ENCODE peak calls at places on chromosome 16, in seven cellular contexts. C is heart left ventricle, H is transverse colon, T is endothelial cell of umbilical vein, D is thyroid gland, M is adrenal gland, S is A549. K is an unnamed sample.

GRCh38 chr16:77877712-77878111 is 89.3 kb downstream of the VAT1L start:
- DNase-seq in S (peak), D (no peak), C (no peak), M (peak), H (no peak), T (peak), K (no peak)

GRCh38 chr16:78198299-78198698 is 98.8 kb downstream of the WWOX start:
- DNase-seq in S (no peak), H (no peak), C (no peak), D (no peak), T (no peak), M (no peak), K (no peak)

GRCh38 chr16:30063893-30064745 is 1.4 kb upstream of the ALDOA start:
- DNase-seq in S (peak), T (peak), C (peak), D (peak), M (peak), H (peak), K (peak)

GRCh38 chr16:49756971-49757743 is 98.8 kb downstream of the ZNF423 start:
- DNase-seq in M (no peak), T (peak), H (no peak), S (no peak), C (no peak), D (no peak), K (no peak)

GRCh38 chr16:50208460-50208931 is 55.4 kb downstream of the TENT4B start:
- DNase-seq in C (no peak), T (peak), H (no peak), D (no peak), M (no peak), S (no peak), K (no peak)

GRCh38 chr16:81537721-81538561 is 93.3 kb downstream of the CMIP start:
- DNase-seq in S (no peak), H (no peak), C (no peak), T (no peak), D (no peak), M (no peak), K (no peak)

GRCh38 chr16:80931985-80932720 is 74.5 kb downstream of the CMC2 start:
- DNase-seq in H (peak), D (peak), C (peak), M (peak), S (peak), T (peak), K (peak)

GRCh38 chr16:23131841-23132576 is 17.2 kb downstream of the USP31 start:
- DNase-seq in M (no peak), H (no peak), S (no peak), T (peak), D (no peak), C (no peak), K (no peak)

GRCh38 chr16:88374736-88375135 is 8.0 kb upstream of the ZNF469 start:
- DNase-seq in C (peak), M (no peak), D (no peak), T (no peak), S (no peak), H (no peak), K (no peak)

GRCh38 chr16:78967948-78968347 is 632.6 kb downstream of the MAF start:
- DNase-seq in C (no peak), S (no peak), T (no peak), M (no peak), H (no peak), D (no peak), K (no peak)

GRCh38 chr16:12062343-12063003 is 85.9 kb downstream of the SNX29 start:
- DNase-seq in H (peak), D (peak), S (no peak), T (peak), C (peak), M (peak), K (peak)

GRCh38 chr16:82082543-82083244 is 47.6 kb downstream of the HSD17B2 start:
- DNase-seq in C (no peak), S (no peak), M (no peak), D (no peak), H (no peak), T (peak), K (no peak)

GRCh38 chr16:15857779-15858560 is 1.1 kb upstream of the MYH11 start:
- DNase-seq in M (peak), T (peak), H (peak), S (peak), C (peak), D (peak), K (peak)

GRCh38 chr16:56245197-56245596 is 53.9 kb downstream of the GNAO1 start:
- DNase-seq in T (no peak), S (no peak), M (no peak), H (no peak), D (no peak), C (no peak), K (no peak)

GRCh38 chr16:11781773-11782172 is 15.3 kb downstream of the ZC3H7A start:
- DNase-seq in H (no peak), C (no peak), T (peak), D (no peak), M (no peak), S (no peak), K (no peak)

GRCh38 chr16:5460701-5461100 is 363.1 kb upstream of the EEF2KMT start:
- DNase-seq in M (no peak), T (no peak), S (no peak), C (no peak), H (no peak), D (no peak), K (no peak)

GRCh38 chr16:11303405-11304138 is 22.4 kb upstream of the PRM1 start:
- DNase-seq in M (no peak), D (peak), C (no peak), S (no peak), T (peak), H (no peak), K (peak)

GRCh38 chr16:20874088-20874581 is 26.0 kb downstream of the DCUN1D3 start:
- DNase-seq in H (no peak), M (no peak), T (no peak), S (no peak), D (no peak), C (no peak), K (no peak)

DNA sequence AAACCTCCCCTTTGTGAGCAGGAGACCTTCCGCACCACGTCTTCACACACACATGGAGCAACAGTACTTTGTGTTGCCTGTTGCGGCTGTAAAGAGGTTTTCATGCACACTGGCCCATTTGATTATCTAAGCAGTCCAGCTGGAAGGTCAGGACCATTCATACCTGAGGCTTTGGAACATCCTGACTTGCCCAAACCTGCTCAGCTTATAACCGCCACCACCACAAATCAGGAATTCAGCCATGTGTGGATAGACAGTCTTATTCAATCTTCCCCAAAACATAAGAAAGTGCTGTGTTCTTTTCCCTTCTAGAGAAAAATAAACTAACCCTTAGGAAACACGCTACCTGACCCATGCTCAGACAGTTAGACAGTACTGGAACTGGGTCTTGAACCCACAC is 81.6 kb upstream of the XYLT1 start:
- DNase-seq in H (no peak), S (no peak), M (no peak), T (no peak), C (no peak), D (peak), K (no peak)
- H3K27ac ChIP-seq in H (no peak), S (no peak), M (no peak), T (no peak), C (no peak), D (no peak), K (no peak)

GRCh38 chr16:27401768-27402568 is at the start of gene IL21R:
- DNase-seq in M (peak), T (no peak), S (no peak), D (peak), C (peak), H (peak), K (peak)
- H3K4me3 ChIP-seq in M (no peak), T (no peak), S (no peak), D (no peak), C (no peak), H (no peak), K (no peak)

DNA sequence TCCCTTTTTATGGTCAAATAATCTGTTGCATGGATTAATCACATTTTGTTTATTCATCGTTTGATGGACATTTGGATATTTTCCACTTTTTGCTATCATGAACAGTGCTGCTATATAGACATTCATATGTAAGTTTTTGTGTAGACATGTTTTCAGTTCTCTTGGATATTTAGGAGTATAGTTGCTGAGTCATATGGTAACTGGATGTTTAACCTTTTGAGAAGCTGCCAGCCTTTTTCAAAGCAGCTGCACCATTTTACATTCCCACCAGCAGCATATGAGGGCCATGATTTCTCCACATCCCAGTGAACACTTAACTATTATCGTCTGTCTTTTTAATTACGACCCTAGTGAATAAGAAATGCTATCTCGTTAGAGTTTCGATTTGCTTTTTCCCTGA is 10.0 kb downstream of the DNAJA3 start:
- DNase-seq in D (no peak), C (no peak), T (no peak), H (no peak), S (no peak), M (no peak), K (no peak)
- TF ChIP-seq POLR2A in D (no peak), C (no peak), T (no peak), H (no peak), S (no peak), M (no peak), K (no peak)

GRCh38 chr16:3113765-3114479 is 1.5 kb downstream of the ZNF205 start:
- DNase-seq in T (no peak), D (no peak), H (no peak), S (no peak), C (no peak), M (no peak), K (no peak)
- H3K27ac ChIP-seq in T (no peak), D (no peak), H (no peak), S (no peak), C (no peak), M (no peak), K (no peak)

GRCh38 chr16:47976609-47977180 is 179.1 kb downstream of the ABCC12 start:
- DNase-seq in T (no peak), H (no peak), D (no peak), C (no peak), S (no peak), M (no peak), K (no peak)
- H3K4me3 ChIP-seq in T (no peak), H (no peak), D (no peak), C (no peak), S (no peak), M (no peak), K (no peak)

GRCh38 chr16:31451681-31452351 is 7.5 kb upstream of the ARMC5 start:
- DNase-seq in S (peak), T (peak), M (peak), D (peak), H (no peak), C (no peak), K (peak)
- TF ChIP-seq POLR2A in S (peak), T (no peak), M (no peak), D (no peak), H (no peak), C (no peak), K (no peak)